ENCODE peak calls at places on chromosomes 7 and 10, in seven cellular contexts. W is cardiac muscle cell; L is CD4-positive, alpha-beta memory T cell; M is dorsolateral prefrontal cortex; G is fibroblast of lung; O is adrenal gland; N is IMR-90. D is an unnamed sample.

GRCh38 chr7:14924398-14924797 is 21.8 kb upstream of the DGKB start:
- DNase-seq in L (no peak), G (peak), W (peak), N (no peak), O (no peak), M (no peak), D (no peak)

GRCh38 chr7:16695621-16696237 is 49.7 kb downstream of the BZW2 start:
- DNase-seq in N (peak), W (peak), M (no peak), L (no peak), O (peak), G (peak), D (no peak)

GRCh38 chr7:20798081-20798693 is 11.5 kb upstream of the SP8 start:
- DNase-seq in O (peak), M (no peak), L (no peak), G (peak), W (no peak), N (no peak), D (no peak)

GRCh38 chr7:44963526-44964290 is 15.1 kb downstream of the MYO1G start:
- DNase-seq in W (no peak), M (no peak), G (no peak), N (no peak), O (no peak), L (no peak), D (no peak)

GRCh38 chr10:19426039-19426438 is 377.4 kb downstream of the MALRD1 start:
- DNase-seq in W (no peak), O (no peak), L (no peak), N (no peak), M (no peak), G (no peak), D (no peak)

GRCh38 chr10:132749428-132749780 is 36.5 kb downstream of the NKX6-2 start:
- DNase-seq in G (no peak), O (no peak), M (no peak), N (no peak), L (no peak), W (no peak), D (no peak)

GRCh38 chr10:133460208-133460769 is 6.5 kb downstream of the SCART1 start:
- DNase-seq in G (no peak), L (no peak), M (peak), W (no peak), N (no peak), O (no peak), D (no peak)

GRCh38 chr10:75663947-75664664 is 232.7 kb downstream of the LRMDA start:
- DNase-seq in L (no peak), M (no peak), O (peak), N (no peak), W (peak), G (peak), D (no peak)

GRCh38 chr7:130904792-130905191 is 170.8 kb upstream of the KLF14 start:
- DNase-seq in W (no peak), N (peak), M (no peak), L (no peak), G (no peak), O (no peak), D (no peak)

GRCh38 chr10:23065549-23065948 is 29.8 kb upstream of the MSRB2 start:
- DNase-seq in O (peak), N (peak), W (peak), G (peak), M (peak), L (no peak), D (no peak)

GRCh38 chr10:97278491-97278989 is 13.9 kb downstream of the ARHGAP19 start:
- DNase-seq in L (peak), O (no peak), G (peak), M (no peak), N (peak), W (peak), D (peak)

DNA sequence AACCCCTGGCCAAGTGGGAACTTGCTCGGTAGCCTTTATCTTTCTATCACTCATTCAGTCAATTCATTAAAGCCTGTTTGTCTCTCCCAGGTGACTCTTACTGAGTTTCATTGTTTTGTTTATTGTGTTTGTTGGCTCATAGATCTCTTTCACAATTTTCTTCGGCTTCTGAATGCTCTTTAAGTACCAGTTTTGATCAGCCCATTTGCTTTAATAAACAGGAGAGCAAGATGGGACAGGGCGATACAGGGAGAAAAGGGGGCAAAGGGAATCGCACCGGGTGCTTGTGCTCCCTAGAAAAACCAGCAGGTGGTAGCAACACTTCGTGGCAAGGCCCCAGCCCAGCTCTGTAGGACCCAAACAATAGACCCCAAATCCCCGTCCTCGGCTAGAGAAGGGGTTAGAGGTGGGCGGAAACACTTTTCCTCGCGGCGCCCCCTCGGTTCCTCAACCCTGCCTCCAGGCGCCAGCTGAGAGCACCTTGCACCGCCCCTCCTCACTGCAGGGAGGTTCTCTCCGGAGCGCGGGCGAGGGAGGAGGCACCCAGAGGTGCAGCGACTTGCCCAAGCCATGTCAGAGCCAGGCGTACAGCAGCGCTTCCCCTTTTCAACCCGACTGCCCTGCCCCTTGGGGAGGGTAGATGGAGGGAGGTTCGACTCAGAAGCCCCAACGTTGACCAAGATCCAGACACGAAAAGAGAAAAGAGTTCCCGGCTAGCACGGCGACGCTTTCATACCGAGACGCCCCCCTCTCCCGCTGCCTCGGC is 954 bp upstream of the EPHB6 start:
- DNase-seq in M (no peak), W (peak), G (peak), N (peak), O (peak), L (peak), D (peak)
- H3K27ac ChIP-seq in M (peak), W (no peak), G (no peak), N (no peak), O (no peak), L (peak), D (peak)

GRCh38 chr10:16987976-16988610 is 141.5 kb downstream of the CUBN start:
- DNase-seq in N (no peak), O (no peak), G (peak), M (no peak), W (peak), L (no peak), D (no peak)

GRCh38 chr10:16984242-16984641 is 145.4 kb downstream of the CUBN start:
- DNase-seq in W (no peak), O (no peak), M (no peak), G (no peak), N (no peak), L (no peak), D (no peak)

GRCh38 chr10:16986406-16987128 is 143.0 kb downstream of the CUBN start:
- DNase-seq in M (no peak), G (peak), N (peak), W (peak), O (no peak), L (no peak), D (no peak)

GRCh38 chr10:16987129-16987670 is 142.4 kb downstream of the CUBN start:
- DNase-seq in M (no peak), G (peak), L (no peak), N (peak), O (no peak), W (peak), D (no peak)

DNA sequence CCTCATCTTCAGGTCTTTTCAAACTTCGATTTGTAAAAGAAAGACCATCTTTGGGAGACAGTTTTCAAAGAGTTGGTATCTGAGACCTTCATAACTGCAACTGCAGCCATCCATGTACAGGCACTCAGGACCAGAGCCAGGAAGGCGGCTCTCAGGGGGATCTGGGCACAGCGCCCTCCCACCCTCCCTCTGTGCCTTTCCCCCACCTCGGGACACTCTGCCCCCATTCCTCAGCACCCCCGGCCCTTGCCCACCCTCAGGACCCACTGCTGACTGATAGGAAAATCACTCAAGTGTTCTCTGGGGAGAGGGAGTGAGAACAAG is 143.6 kb downstream of the CUBN start:
- DNase-seq in W (no peak), G (no peak), O (no peak), L (no peak), M (no peak), N (no peak), D (no peak)
- H3K27ac ChIP-seq in W (no peak), G (peak), O (no peak), L (no peak), M (peak), N (peak), D (no peak)

GRCh38 chr7:6398943-6399342 is 48.8 kb downstream of the DAGLB start:
- DNase-seq in G (peak), W (no peak), N (no peak), L (no peak), M (peak), O (no peak), D (no peak)

GRCh38 chr7:6392712-6393666 is 54.8 kb downstream of the DAGLB start:
- DNase-seq in L (no peak), N (peak), O (peak), M (no peak), W (peak), G (peak), D (no peak)

GRCh38 chr7:6394114-6394513 is 53.6 kb downstream of the DAGLB start:
- DNase-seq in G (no peak), L (no peak), O (no peak), N (no peak), M (no peak), W (no peak), D (no peak)

GRCh38 chr7:6393667-6394056 is 54.1 kb downstream of the DAGLB start:
- DNase-seq in N (no peak), L (no peak), M (no peak), O (no peak), G (no peak), W (no peak), D (no peak)

GRCh38 chr7:6395898-6396582 is 51.7 kb downstream of the DAGLB start:
- DNase-seq in W (no peak), N (no peak), O (peak), L (no peak), G (no peak), M (peak), D (no peak)
- H3K27ac ChIP-seq in W (peak), N (no peak), O (no peak), L (no peak), G (peak), M (peak), D (peak)

GRCh38 chr7:99030145-99030856 is 113.6 kb downstream of the SMURF1 start:
- DNase-seq in N (no peak), O (no peak), L (no peak), M (no peak), W (no peak), G (no peak), D (no peak)
- H3K27ac ChIP-seq in N (no peak), O (peak), L (no peak), M (peak), W (peak), G (no peak), D (no peak)

GRCh38 chr10:125122566-125122965 is 37.8 kb downstream of the CTBP2 start:
- DNase-seq in W (no peak), N (no peak), M (no peak), G (no peak), L (no peak), O (no peak), D (no peak)
- H3K27ac ChIP-seq in W (no peak), N (no peak), M (no peak), G (peak), L (no peak), O (peak), D (no peak)

GRCh38 chr10:79335094-79335469 is 12.2 kb upstream of the PPIF start:
- DNase-seq in W (no peak), M (peak), N (no peak), O (peak), G (no peak), L (no peak), D (no peak)
- H3K27ac ChIP-seq in W (no peak), M (peak), N (no peak), O (no peak), G (no peak), L (no peak), D (no peak)

GRCh38 chr7:66629659-66630058 is 978 bp downstream of the KCTD7 start:
- DNase-seq in M (no peak), G (no peak), W (no peak), L (no peak), O (peak), N (no peak), D (no peak)
- H3K27ac ChIP-seq in M (peak), G (peak), W (no peak), L (peak), O (peak), N (no peak), D (no peak)

GRCh38 chr10:93954726-93955363 is 38.9 kb upstream of the PLCE1 start:
- DNase-seq in L (no peak), W (no peak), G (peak), N (peak), M (no peak), O (no peak), D (no peak)
- H3K27ac ChIP-seq in L (no peak), W (no peak), G (no peak), N (no peak), M (no peak), O (no peak), D (no peak)

GRCh38 chr7:106609416-106609815 is 51.5 kb downstream of the CCDC71L start:
- DNase-seq in W (peak), O (no peak), N (peak), M (no peak), L (no peak), G (peak), D (no peak)
- H3K27ac ChIP-seq in W (no peak), O (no peak), N (peak), M (no peak), L (no peak), G (peak), D (no peak)

GRCh38 chr7:2634265-2635145 is 2.7 kb downstream of the TTYH3 start:
- DNase-seq in L (no peak), N (no peak), W (no peak), G (no peak), M (no peak), O (no peak), D (no peak)

GRCh38 chr7:2637066-2637471 is 5.3 kb downstream of the TTYH3 start:
- DNase-seq in W (no peak), L (no peak), M (no peak), O (no peak), G (no peak), N (no peak), D (no peak)

GRCh38 chr7:2633538-2634264 is 1.9 kb downstream of the TTYH3 start:
- DNase-seq in M (no peak), L (no peak), W (peak), N (peak), G (peak), O (peak), D (no peak)

GRCh38 chr7:2635810-2636701 is 4.3 kb downstream of the TTYH3 start:
- DNase-seq in L (no peak), G (no peak), W (peak), N (no peak), M (no peak), O (peak), D (no peak)

GRCh38 chr7:2635148-2635668 is 3.4 kb downstream of the TTYH3 start:
- DNase-seq in L (no peak), O (no peak), M (no peak), W (no peak), G (no peak), N (no peak), D (no peak)
- H3K27ac ChIP-seq in L (no peak), O (peak), M (no peak), W (no peak), G (peak), N (no peak), D (no peak)

D was measured in naive thymus-derived CD4-positive, alpha-beta T cell.